ENCODE peak calls at places on chromosomes 11 and 22, in five cellular contexts. L is epithelial cell of esophagus, S is heart right ventricle, G is body of pancreas, V is cardiac fibroblast. C is an unnamed sample.
A peak's percentile ranks its signal among the peaks of the same experiment; 100 is the strongest.

GRCh38 chr22:35349368-35349703 is 31.6 kb upstream of the HMOX1 start:
- DNase-seq in S (no peak), L (no peak), V (no peak), G (no peak), C (no peak)

GRCh38 chr22:33811686-33812085 is 108.6 kb downstream of the LARGE1 start:
- DNase-seq in L (no peak), V (peak; percentile 62), S (peak; percentile 81), G (peak; percentile 59), C (no peak)

GRCh38 chr11:130473056-130473794 is 24.8 kb downstream of the ADAMTS15 start:
- DNase-seq in V (no peak), S (no peak), G (no peak), L (no peak), C (no peak)

GRCh38 chr11:79896258-79896657 is 455.4 kb upstream of the TENM4 start:
- DNase-seq in S (no peak), L (peak; percentile 68), G (no peak), V (no peak), C (no peak)

GRCh38 chr11:14813506-14813905 is 78.5 kb downstream of the CYP2R1 start:
- DNase-seq in S (no peak), L (no peak), G (no peak), V (no peak), C (no peak)

GRCh38 chr11:85679581-85679980 is 6.4 kb downstream of the CCDC89 start:
- DNase-seq in V (no peak), L (no peak), S (no peak), G (no peak), C (no peak)

GRCh38 chr11:117193130-117194020 is 5.8 kb upstream of the TAGLN start:
- DNase-seq in S (no peak), V (no peak), G (no peak), L (no peak), C (no peak)

GRCh38 chr22:46110215-46110614 is 40.1 kb upstream of the PPARA start:
- DNase-seq in G (no peak), L (peak; percentile 62), S (no peak), V (peak; percentile 72), C (no peak)

GRCh38 chr22:25159028-25159427 is 40.6 kb upstream of the CRYBB3 start:
- DNase-seq in V (no peak), G (no peak), L (no peak), S (no peak), C (no peak)

GRCh38 chr11:65390099-65390941 is 3.9 kb downstream of the FRMD8 start:
- DNase-seq in L (no peak), V (no peak), S (no peak), G (no peak), C (no peak)

GRCh38 chr11:87150936-87151335 is 113.2 kb downstream of the TMEM135 start:
- DNase-seq in S (no peak), L (no peak), G (no peak), V (peak; percentile 62), C (peak; percentile 4)

GRCh38 chr11:46382644-46383403 is 1.4 kb downstream of the MDK start:
- DNase-seq in V (peak; percentile 61), G (peak; percentile 48), S (no peak), L (peak; percentile 57), C (no peak)

GRCh38 chr11:69398529-69399492 is 82.7 kb upstream of the LINC01488 start:
- DNase-seq in L (peak; percentile 90), S (no peak), V (no peak), G (peak; percentile 55), C (peak; percentile 29)

GRCh38 chr11:77619576-77620198 is 17.9 kb downstream of the CLNS1A start:
- DNase-seq in L (peak; percentile 67), V (peak; percentile 67), G (peak; percentile 42), S (no peak), C (peak; percentile 8)

GRCh38 chr11:121328213-121328966 is 35.8 kb downstream of the SC5D start:
- DNase-seq in S (no peak), V (no peak), G (no peak), L (no peak), C (no peak)

GRCh38 chr11:15519124-15519791 is 404.5 kb downstream of the INSC start:
- DNase-seq in G (no peak), V (no peak), L (no peak), S (no peak), C (no peak)

GRCh38 chr11:22640862-22641261 is 15.2 kb upstream of the FANCF start:
- DNase-seq in L (no peak), V (no peak), S (no peak), G (no peak), C (no peak)

GRCh38 chr11:22635689-22636088 is 10.1 kb upstream of the FANCF start:
- DNase-seq in V (no peak), L (no peak), G (no peak), S (no peak), C (no peak)

GRCh38 chr11:22633354-22633902 is 7.8 kb upstream of the FANCF start:
- DNase-seq in L (peak; percentile 8), G (no peak), V (no peak), S (no peak), C (no peak)

DNA sequence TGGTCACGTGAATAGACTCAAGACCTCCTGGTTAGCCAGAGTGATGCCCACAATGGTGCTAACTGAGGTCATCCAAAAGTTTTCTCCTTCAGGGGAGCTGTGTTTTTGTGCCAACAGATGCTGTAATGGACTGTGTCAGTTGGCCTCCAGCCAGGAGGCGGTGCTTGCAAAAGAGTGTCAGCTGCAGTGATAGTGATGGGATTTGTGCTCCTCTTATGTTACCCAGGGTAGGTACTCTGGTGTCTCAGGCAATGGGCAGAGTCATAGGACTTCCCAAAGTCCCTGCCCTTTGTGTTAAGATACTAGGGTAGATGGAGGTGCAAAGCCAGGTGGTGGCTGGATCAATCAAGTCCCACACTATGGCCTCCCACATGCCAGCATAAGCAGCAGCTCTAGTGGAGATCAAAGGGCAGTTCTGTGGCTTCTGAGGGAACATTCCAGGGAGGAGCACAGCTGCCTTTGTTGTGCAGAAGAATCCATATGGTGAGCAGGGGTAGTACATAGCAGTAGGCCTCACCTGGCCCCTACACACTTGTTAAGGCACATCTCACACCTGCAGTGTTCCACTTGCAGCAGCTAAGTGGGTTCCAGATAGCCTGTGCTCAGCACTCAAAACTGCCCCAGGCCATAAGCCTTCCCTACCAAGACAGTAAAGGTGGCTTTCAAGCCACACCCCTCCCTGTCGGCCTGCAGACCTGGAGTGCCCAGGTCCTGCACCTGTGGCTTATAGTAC is 9.4 kb upstream of the FANCF start:
- DNase-seq in S (no peak), L (peak; percentile 36), V (peak; percentile 53), G (peak; percentile 14), C (no peak)
- H3K4me3 ChIP-seq in S (no peak overlapping the region), L (no peak overlapping the region), V (no peak overlapping the region), G (no peak overlapping the region), C (no peak overlapping the region)

GRCh38 chr11:58495906-58496305 is 12.0 kb downstream of the OR5B21 start:
- DNase-seq in S (no peak), G (no peak), V (no peak), L (no peak), C (no peak)
- TF ChIP-seq CTCF in S (no peak), G (no peak), V (no peak), L (no peak), C (no peak)

DNA sequence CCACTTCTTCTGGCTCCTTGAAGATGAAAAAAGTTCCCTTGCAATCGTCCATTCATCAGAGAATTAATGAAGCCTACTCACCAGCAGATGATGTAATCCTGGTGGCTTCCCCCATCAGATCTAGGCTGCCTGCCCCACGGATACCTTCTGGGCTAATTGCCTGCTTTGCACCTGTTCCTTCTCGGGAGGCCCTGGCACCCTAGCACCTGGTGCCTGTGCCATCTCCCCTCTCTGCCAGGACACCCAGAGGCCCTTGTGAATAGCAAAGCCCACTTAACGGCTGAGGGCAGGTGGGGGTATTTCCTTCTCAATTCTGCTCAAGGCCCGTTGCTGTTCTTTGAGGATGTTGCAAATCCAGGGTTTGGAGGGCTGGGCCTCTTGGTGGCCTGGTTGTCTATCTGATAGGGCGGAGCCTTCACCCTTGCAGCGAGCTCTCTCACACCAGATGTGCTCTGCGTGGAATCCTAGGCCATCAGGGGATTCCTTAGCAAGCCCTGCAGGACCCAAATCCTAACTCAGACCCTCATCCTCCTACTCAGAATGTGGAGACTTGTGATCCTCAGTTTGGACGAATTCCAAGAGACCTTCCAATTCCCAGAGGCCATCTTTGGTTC is at the start of gene LMO2:
- DNase-seq in V (no peak), G (peak; percentile 35), S (no peak), L (peak; percentile 20), C (no peak)
- H3K4me3 ChIP-seq in V (no peak within 1 kb of the TSS), G (no peak within 1 kb of the TSS), S (no peak within 1 kb of the TSS), L (no peak within 1 kb of the TSS), C (no peak within 1 kb of the TSS)

GRCh38 chr22:37732699-37733607 is 36.1 kb downstream of the TRIOBP start:
- DNase-seq in G (no peak), V (no peak), L (no peak), S (no peak), C (no peak)

GRCh38 chr22:37734402-37734700 is 37.5 kb downstream of the TRIOBP start:
- DNase-seq in S (no peak), L (no peak), V (no peak), G (no peak), C (no peak)

GRCh38 chr22:37733625-37734401 is 37.0 kb downstream of the TRIOBP start:
- DNase-seq in S (no peak), V (no peak), L (no peak), G (no peak), C (no peak)

GRCh38 chr22:37735054-37735453 is 38.2 kb downstream of the TRIOBP start:
- DNase-seq in V (peak; percentile 42), G (no peak), S (no peak), L (no peak), C (no peak)

DNA sequence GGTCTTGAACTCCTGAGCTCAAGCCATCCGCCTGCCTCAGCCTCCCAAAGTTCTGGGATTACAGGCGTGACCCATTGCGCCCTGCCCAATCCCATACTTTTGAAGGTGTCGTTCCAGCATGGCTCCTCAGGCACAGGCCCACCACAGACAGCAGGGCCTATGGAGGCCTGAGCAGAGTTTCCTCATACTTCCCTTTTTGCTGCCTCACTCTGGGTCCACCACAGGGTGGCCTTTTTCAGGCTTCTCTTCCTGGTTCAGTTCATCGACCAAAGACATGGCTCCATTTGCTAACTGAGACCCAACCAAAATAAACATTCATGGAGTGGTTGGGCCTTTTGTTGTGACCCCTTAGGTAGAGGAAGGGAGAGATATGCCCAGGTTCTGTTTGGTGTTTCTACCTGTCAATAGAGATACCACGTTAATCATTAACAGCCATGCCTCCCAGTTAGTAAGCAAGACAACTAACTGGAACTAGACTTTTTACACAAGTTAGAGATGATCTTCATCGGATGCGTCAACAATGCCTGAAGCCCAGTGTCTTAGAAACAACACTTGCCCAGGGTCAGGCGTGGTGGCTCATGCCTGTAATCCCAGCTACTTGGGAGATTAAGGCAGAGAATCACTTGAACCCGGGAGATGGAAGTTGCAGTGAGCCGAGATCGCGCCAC is 35.1 kb downstream of the TRIOBP start:
- DNase-seq in V (no peak), G (peak; percentile 59), L (no peak), S (no peak), C (no peak)
- TF ChIP-seq CTCF in V (peak; percentile 18), G (no peak), L (peak; percentile 20), S (no peak), C (no peak)

GRCh38 chr22:41442240-41442792 is 4.3 kb downstream of the TOB2 start:
- DNase-seq in G (no peak), L (no peak), V (no peak), S (no peak), C (no peak)
- H3K4me3 ChIP-seq in G (no peak overlapping the region), L (no peak overlapping the region), V (no peak overlapping the region), S (peak overlapping the region; percentile 0), C (no peak overlapping the region)

DNA sequence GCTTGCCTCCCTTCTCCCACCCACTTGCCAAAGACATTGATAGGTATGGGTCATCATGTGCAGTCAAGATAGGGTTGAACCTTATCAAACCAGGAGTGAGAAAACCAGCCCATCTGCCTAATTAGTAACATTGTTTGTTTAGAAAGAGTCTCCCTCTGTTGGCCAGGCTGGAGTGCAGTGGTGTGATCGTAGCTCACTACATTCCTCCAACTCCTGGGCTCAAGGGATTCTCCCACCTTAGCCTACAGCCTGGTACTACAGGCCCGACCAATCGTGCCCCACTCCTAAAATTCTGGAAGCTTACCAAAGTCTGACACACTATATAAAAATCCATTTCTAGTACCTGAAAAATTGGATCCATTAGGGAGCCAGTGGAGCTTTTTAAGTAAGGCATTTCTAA is 4.5 kb downstream of the C11orf71 start:
- DNase-seq in L (peak; percentile 36), S (no peak), V (no peak), G (no peak), C (no peak)
- TF ChIP-seq CTCF in L (peak; percentile 53), S (no peak), V (peak; percentile 21), G (no peak), C (peak; percentile 48)

C was measured in AG09309.